ENCODE peak calls at places on chromosomes 3 and 15, in eight cellular contexts. One of them, this sample, is unnamed. For H3K27me3, the result is how much of the 10 kb centered on the place peaks cover.

GRCh38 chr15:40873625-40874561 is at the start of gene RHOV:
- DNase-seq in heart left ventricle: peak
- DNase-seq in tibial artery: no peak
- DNase-seq in body of pancreas: peak
- DNase-seq in ascending aorta: no peak
- DNase-seq in uterus: no peak
- DNase-seq in thyroid gland: peak
- DNase-seq in H1: peak
- DNase-seq in this sample: peak

GRCh38 chr3:40924559-40925058 is 274.7 kb upstream of the CTNNB1 start:
- DNase-seq in tibial artery: no peak
- DNase-seq in H1: no peak
- DNase-seq in thyroid gland: peak
- DNase-seq in body of pancreas: peak
- DNase-seq in uterus: no peak
- DNase-seq in ascending aorta: no peak
- DNase-seq in heart left ventricle: no peak
- DNase-seq in this sample: no peak

GRCh38 chr15:38367476-38367875 is 86.5 kb upstream of the FAM98B start:
- DNase-seq in heart left ventricle: no peak
- DNase-seq in ascending aorta: no peak
- DNase-seq in H1: no peak
- DNase-seq in thyroid gland: no peak
- DNase-seq in body of pancreas: no peak
- DNase-seq in tibial artery: no peak
- DNase-seq in uterus: no peak
- DNase-seq in this sample: no peak

GRCh38 chr3:87987952-87988351 is 70.9 kb downstream of the CGGBP1 start:
- DNase-seq in tibial artery: no peak
- DNase-seq in uterus: no peak
- DNase-seq in H1: no peak
- DNase-seq in body of pancreas: no peak
- DNase-seq in thyroid gland: peak
- DNase-seq in ascending aorta: no peak
- DNase-seq in heart left ventricle: no peak
- DNase-seq in this sample: no peak

GRCh38 chr3:64038252-64038651 is 15.0 kb upstream of the PSMD6 start:
- DNase-seq in body of pancreas: no peak
- DNase-seq in H1: no peak
- DNase-seq in ascending aorta: no peak
- DNase-seq in heart left ventricle: no peak
- DNase-seq in tibial artery: no peak
- DNase-seq in uterus: no peak
- DNase-seq in thyroid gland: no peak
- DNase-seq in this sample: no peak

GRCh38 chr3:135229018-135229495 is 434.0 kb downstream of the EPHB1 start:
- DNase-seq in H1: no peak
- DNase-seq in heart left ventricle: no peak
- DNase-seq in tibial artery: no peak
- DNase-seq in body of pancreas: peak
- DNase-seq in thyroid gland: no peak
- DNase-seq in ascending aorta: no peak
- DNase-seq in uterus: no peak
- DNase-seq in this sample: peak

GRCh38 chr3:78337801-78338211 is 1297.9 kb downstream of the ROBO2 start:
- DNase-seq in thyroid gland: no peak
- DNase-seq in body of pancreas: no peak
- DNase-seq in ascending aorta: no peak
- DNase-seq in uterus: no peak
- DNase-seq in tibial artery: no peak
- DNase-seq in heart left ventricle: no peak
- DNase-seq in H1: no peak
- DNase-seq in this sample: no peak

GRCh38 chr3:192916455-192917257 is 1.0 kb downstream of the MB21D2 start:
- DNase-seq in body of pancreas: peak
- DNase-seq in tibial artery: peak
- DNase-seq in uterus: peak
- DNase-seq in ascending aorta: no peak
- DNase-seq in thyroid gland: peak
- DNase-seq in heart left ventricle: peak
- DNase-seq in H1: peak
- DNase-seq in this sample: peak

GRCh38 chr3:170977911-170978310 is 48.6 kb downstream of the SLC2A2 start:
- DNase-seq in H1: no peak
- DNase-seq in ascending aorta: no peak
- DNase-seq in tibial artery: no peak
- DNase-seq in body of pancreas: no peak
- DNase-seq in heart left ventricle: no peak
- DNase-seq in uterus: no peak
- DNase-seq in thyroid gland: no peak
- DNase-seq in this sample: no peak

GRCh38 chr15:47715856-47716445 is 1.4 kb upstream of the SEMA6D start:
- DNase-seq in H1: no peak
- DNase-seq in thyroid gland: peak
- DNase-seq in body of pancreas: no peak
- DNase-seq in ascending aorta: no peak
- DNase-seq in heart left ventricle: no peak
- DNase-seq in uterus: no peak
- DNase-seq in tibial artery: no peak
- DNase-seq in this sample: peak

GRCh38 chr3:13277130-13277783 is 142.9 kb downstream of the NUP210 start:
- DNase-seq in thyroid gland: no peak
- DNase-seq in ascending aorta: no peak
- DNase-seq in heart left ventricle: no peak
- DNase-seq in uterus: no peak
- DNase-seq in H1: no peak
- DNase-seq in tibial artery: peak
- DNase-seq in body of pancreas: no peak
- DNase-seq in this sample: no peak

GRCh38 chr3:138389841-138390581 is 41.6 kb downstream of the MRAS start:
- DNase-seq in H1: no peak
- DNase-seq in uterus: peak
- DNase-seq in tibial artery: peak
- DNase-seq in body of pancreas: peak
- DNase-seq in ascending aorta: no peak
- DNase-seq in heart left ventricle: no peak
- DNase-seq in thyroid gland: peak
- DNase-seq in this sample: no peak

GRCh38 chr3:127556565-127556964 is 34.0 kb downstream of the TPRA1 start:
- DNase-seq in uterus: no peak
- DNase-seq in heart left ventricle: peak
- DNase-seq in tibial artery: no peak
- DNase-seq in H1: no peak
- DNase-seq in ascending aorta: no peak
- DNase-seq in body of pancreas: no peak
- DNase-seq in thyroid gland: no peak
- DNase-seq in this sample: no peak

GRCh38 chr3:23202921-23203650 is at the start of gene UBE2E2:
- DNase-seq in thyroid gland: peak
- DNase-seq in body of pancreas: peak
- DNase-seq in ascending aorta: no peak
- DNase-seq in tibial artery: peak
- DNase-seq in H1: peak
- DNase-seq in heart left ventricle: peak
- DNase-seq in uterus: peak
- DNase-seq in this sample: peak

DNA sequence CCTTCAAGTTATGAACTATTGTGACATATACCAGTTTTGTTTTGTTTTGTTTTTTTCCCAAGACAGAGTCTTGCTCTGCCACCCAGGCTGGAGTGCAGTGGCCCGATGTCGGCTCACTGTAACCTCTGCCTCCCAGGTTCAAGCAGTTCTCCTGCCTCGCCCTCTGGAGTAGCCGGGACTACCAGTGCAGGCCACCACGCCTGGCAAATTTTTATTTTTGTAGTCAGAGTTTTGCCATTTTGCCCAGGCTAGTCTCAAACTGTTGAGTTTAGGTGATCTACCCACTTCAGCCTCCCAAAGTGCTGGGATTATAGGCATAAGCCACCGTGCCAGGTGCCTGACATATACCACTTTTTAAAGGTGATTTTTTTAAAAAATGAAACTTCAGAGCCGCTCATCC is 74.6 kb downstream of the ARRDC4 start:
- DNase-seq in tibial artery: no peak
- DNase-seq in heart left ventricle: no peak
- DNase-seq in thyroid gland: peak
- DNase-seq in H1: no peak
- DNase-seq in body of pancreas: no peak
- DNase-seq in ascending aorta: no peak
- DNase-seq in uterus: no peak
- DNase-seq in this sample: no peak
- H3K4me3 ChIP-seq in tibial artery: no peak
- H3K4me3 ChIP-seq in heart left ventricle: no peak
- H3K4me3 ChIP-seq in thyroid gland: no peak
- H3K4me3 ChIP-seq in H1: no peak
- H3K4me3 ChIP-seq in body of pancreas: no peak
- H3K4me3 ChIP-seq in ascending aorta: no peak
- H3K4me3 ChIP-seq in uterus: no peak
- H3K4me3 ChIP-seq in this sample: no peak

GRCh38 chr3:122957707-122958210 is 69.8 kb downstream of the SEMA5B start:
- DNase-seq in thyroid gland: no peak
- DNase-seq in H1: no peak
- DNase-seq in tibial artery: peak
- DNase-seq in ascending aorta: no peak
- DNase-seq in uterus: peak
- DNase-seq in body of pancreas: no peak
- DNase-seq in heart left ventricle: peak
- DNase-seq in this sample: peak

GRCh38 chr3:122959339-122959738 is 68.2 kb downstream of the SEMA5B start:
- DNase-seq in heart left ventricle: no peak
- DNase-seq in tibial artery: no peak
- DNase-seq in body of pancreas: no peak
- DNase-seq in thyroid gland: no peak
- DNase-seq in H1: no peak
- DNase-seq in ascending aorta: no peak
- DNase-seq in uterus: no peak
- DNase-seq in this sample: no peak

GRCh38 chr3:122955916-122956684 is 71.5 kb downstream of the SEMA5B start:
- DNase-seq in thyroid gland: no peak
- DNase-seq in heart left ventricle: no peak
- DNase-seq in H1: no peak
- DNase-seq in tibial artery: no peak
- DNase-seq in uterus: no peak
- DNase-seq in body of pancreas: no peak
- DNase-seq in ascending aorta: no peak
- DNase-seq in this sample: peak

GRCh38 chr3:122956685-122957455 is 70.7 kb downstream of the SEMA5B start:
- DNase-seq in heart left ventricle: no peak
- DNase-seq in tibial artery: peak
- DNase-seq in ascending aorta: no peak
- DNase-seq in thyroid gland: no peak
- DNase-seq in H1: no peak
- DNase-seq in body of pancreas: no peak
- DNase-seq in uterus: no peak
- DNase-seq in this sample: peak

GRCh38 chr3:122958290-122958689 is 69.3 kb downstream of the SEMA5B start:
- DNase-seq in uterus: no peak
- DNase-seq in heart left ventricle: no peak
- DNase-seq in tibial artery: no peak
- DNase-seq in thyroid gland: no peak
- DNase-seq in H1: no peak
- DNase-seq in body of pancreas: no peak
- DNase-seq in ascending aorta: no peak
- DNase-seq in this sample: no peak
- H3K27me3 ChIP-seq in uterus: under half
- H3K27me3 ChIP-seq in heart left ventricle: under half
- H3K27me3 ChIP-seq in tibial artery: under half
- H3K27me3 ChIP-seq in thyroid gland: under half
- H3K27me3 ChIP-seq in H1: under half
- H3K27me3 ChIP-seq in body of pancreas: under half
- H3K27me3 ChIP-seq in ascending aorta: under half
- H3K27me3 ChIP-seq in this sample: under half

GRCh38 chr15:81069909-81070308 is 64.2 kb upstream of the CFAP161 start:
- DNase-seq in thyroid gland: peak
- DNase-seq in tibial artery: no peak
- DNase-seq in body of pancreas: no peak
- DNase-seq in ascending aorta: no peak
- DNase-seq in H1: peak
- DNase-seq in uterus: no peak
- DNase-seq in heart left ventricle: no peak
- DNase-seq in this sample: no peak
- H3K27ac ChIP-seq in thyroid gland: no peak
- H3K27ac ChIP-seq in tibial artery: no peak
- H3K27ac ChIP-seq in body of pancreas: no peak
- H3K27ac ChIP-seq in ascending aorta: no peak
- H3K27ac ChIP-seq in H1: no peak
- H3K27ac ChIP-seq in uterus: no peak
- H3K27ac ChIP-seq in heart left ventricle: no peak
- H3K27ac ChIP-seq in this sample: no peak

GRCh38 chr3:112773-113172 is 83.8 kb upstream of the CHL1 start:
- DNase-seq in uterus: no peak
- DNase-seq in body of pancreas: no peak
- DNase-seq in ascending aorta: no peak
- DNase-seq in tibial artery: no peak
- DNase-seq in heart left ventricle: no peak
- DNase-seq in H1: no peak
- DNase-seq in thyroid gland: no peak
- DNase-seq in this sample: no peak

GRCh38 chr3:123348-123747 is 73.2 kb upstream of the CHL1 start:
- DNase-seq in tibial artery: no peak
- DNase-seq in uterus: no peak
- DNase-seq in thyroid gland: no peak
- DNase-seq in H1: no peak
- DNase-seq in ascending aorta: no peak
- DNase-seq in heart left ventricle: no peak
- DNase-seq in body of pancreas: no peak
- DNase-seq in this sample: no peak

DNA sequence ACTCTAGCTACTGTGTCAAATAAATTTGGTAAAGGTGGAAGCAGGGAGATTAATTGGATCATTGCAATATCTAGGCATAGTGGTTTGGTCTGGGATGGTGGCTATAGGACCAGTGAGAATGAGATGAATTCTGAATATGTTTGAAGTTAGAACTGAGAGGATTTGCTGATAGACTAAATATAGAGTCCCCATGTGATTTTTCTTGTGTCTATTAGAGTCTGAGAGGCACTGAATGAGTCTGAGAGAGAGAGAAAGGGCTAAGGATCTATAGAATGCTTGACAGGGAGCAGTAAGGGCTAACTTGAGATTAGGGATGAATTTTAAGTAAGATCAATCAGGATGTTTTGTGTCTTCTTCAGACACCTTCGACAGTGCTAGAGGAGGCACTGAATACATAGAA is 77.9 kb upstream of the CHL1 start:
- DNase-seq in thyroid gland: no peak
- DNase-seq in body of pancreas: no peak
- DNase-seq in ascending aorta: no peak
- DNase-seq in tibial artery: no peak
- DNase-seq in heart left ventricle: no peak
- DNase-seq in uterus: no peak
- DNase-seq in H1: no peak
- DNase-seq in this sample: no peak
- H3K4me3 ChIP-seq in thyroid gland: no peak
- H3K4me3 ChIP-seq in body of pancreas: no peak
- H3K4me3 ChIP-seq in ascending aorta: no peak
- H3K4me3 ChIP-seq in tibial artery: no peak
- H3K4me3 ChIP-seq in heart left ventricle: no peak
- H3K4me3 ChIP-seq in uterus: no peak
- H3K4me3 ChIP-seq in H1: no peak
- H3K4me3 ChIP-seq in this sample: no peak